ENCODE peak calls at places on chromosomes 11 and 22, in ten cellular contexts. W is PC-3; E is ascending aorta; O is A549; A is ecto neural progenitor cell; T is NCI-H774; M is cardiac septum; L is AG04450; C is effector CD4-positive, alpha-beta T cell; Z is HCT116. P is an unnamed sample.

GRCh38 chr11:100876826-100877545 is 189.9 kb downstream of the ARHGAP42 start:
- DNase-seq in A (no peak), C (no peak), W (peak; percentile 83), E (no peak), T (no peak), L (peak; percentile 92), O (peak; percentile 27), Z (no peak), M (no peak), P (peak; percentile 97)

GRCh38 chr11:118918128-118918685 is 7.5 kb downstream of the BCL9L start:
- DNase-seq in Z (no peak), E (no peak), T (peak; percentile 49), W (peak; percentile 92), L (no peak), M (no peak), A (peak; percentile 78), O (peak; percentile 95), C (no peak), P (peak; percentile 97)

GRCh38 chr11:1073261-1073724 is 1.4 kb upstream of the MUC2 start:
- DNase-seq in W (peak; percentile 76), C (no peak), T (no peak), E (no peak), O (peak; percentile 83), A (no peak), Z (peak; percentile 4), M (peak; percentile 77), L (no peak), P (peak; percentile 21)

GRCh38 chr22:30014244-30014643 is 66.0 kb upstream of the HORMAD2 start:
- DNase-seq in C (no peak), Z (no peak), M (no peak), T (no peak), L (no peak), A (no peak), E (no peak), W (no peak), O (no peak), P (peak; percentile 22)

GRCh38 chr11:67409781-67410368 is 5.6 kb upstream of the CARNS1 start:
- DNase-seq in M (no peak), W (peak; percentile 53), E (no peak), L (no peak), A (no peak), T (peak; percentile 56), Z (peak; percentile 33), C (no peak), O (no peak), P (no peak)

GRCh38 chr22:31451709-31452571 is 37.7 kb downstream of the EIF4ENIF1 start:
- DNase-seq in W (peak; percentile 69), L (peak; percentile 1), M (no peak), O (peak; percentile 52), T (no peak), A (no peak), C (peak; percentile 2), Z (peak; percentile 21), E (no peak), P (peak; percentile 80)

GRCh38 chr22:43861529-43861928 is 784 bp downstream of the SULT4A1 start:
- DNase-seq in M (peak; percentile 46), L (no peak), A (no peak), C (no peak), T (no peak), W (no peak), E (no peak), Z (no peak), O (no peak), P (no peak)

GRCh38 chr11:6911378-6911777 is 9.4 kb upstream of the OR2D3 start:
- DNase-seq in C (no peak), L (no peak), Z (no peak), W (no peak), T (no peak), O (no peak), E (no peak), A (no peak), M (no peak), P (no peak)

GRCh38 chr11:45089251-45089650 is 57.2 kb upstream of the PRDM11 start:
- DNase-seq in W (peak; percentile 80), L (peak; percentile 68), E (peak; percentile 69), C (no peak), M (peak; percentile 87), A (no peak), Z (no peak), T (no peak), O (peak; percentile 43), P (peak; percentile 99)

GRCh38 chr11:7485136-7485853 is at the start of gene OLFML1:
- DNase-seq in A (no peak), T (no peak), M (no peak), C (no peak), Z (no peak), W (no peak), L (no peak), E (no peak), O (no peak), P (no peak)

GRCh38 chr22:48574776-48575566 is 1252.7 kb downstream of the BRD1 start:
- DNase-seq in T (no peak), O (peak; percentile 67), E (no peak), L (no peak), W (no peak), C (no peak), M (no peak), Z (no peak), A (peak; percentile 85), P (no peak)

GRCh38 chr11:110529043-110529442 is 99.3 kb downstream of the FDX1 start:
- DNase-seq in M (no peak), L (no peak), T (no peak), O (peak; percentile 14), C (no peak), Z (peak; percentile 27), A (no peak), W (peak; percentile 69), E (no peak), P (peak; percentile 28)

GRCh38 chr22:23376256-23376655 is 195.9 kb downstream of the BCR start:
- DNase-seq in W (peak; percentile 42), Z (peak; percentile 33), L (no peak), M (no peak), T (no peak), C (no peak), E (no peak), O (peak; percentile 41), A (no peak), P (peak; percentile 29)

GRCh38 chr22:27629908-27630733 is 171.4 kb downstream of the MN1 start:
- DNase-seq in C (no peak), W (no peak), M (no peak), O (no peak), E (no peak), T (no peak), L (no peak), A (no peak), Z (no peak), P (no peak)

GRCh38 chr11:22089609-22090008 is 103.3 kb upstream of the ANO5 start:
- DNase-seq in W (no peak), Z (no peak), T (no peak), M (no peak), E (no peak), L (no peak), A (no peak), C (no peak), O (no peak), P (no peak)

P was measured in EH.